ENCODE peak calls at places on chromosomes 11 and 22, in nine cellular contexts. A is AG04450, H is brain microvascular endothelial cell, W is heart left ventricle, J is cardiac fibroblast, S is left ventricle myocardium inferior, L is IMR-90, Y is A549, T is left lung. C is an unnamed sample.

GRCh38 chr11:77619576-77620198 is 17.9 kb downstream of the CLNS1A start:
- DNase-seq in A (no peak), J (peak; percentile 67), S (no peak), L (peak; percentile 54), W (no peak), Y (peak; percentile 12), T (no peak), H (no peak), C (no peak)

GRCh38 chr22:23688121-23688520 is 2.7 kb upstream of the RGL4 start:
- DNase-seq in W (no peak), L (no peak), J (no peak), T (no peak), Y (no peak), S (no peak), H (no peak), A (no peak), C (no peak)

GRCh38 chr11:306645-307371 is 808 bp upstream of the IFITM2 start:
- DNase-seq in J (no peak), H (no peak), T (no peak), W (no peak), S (no peak), L (no peak), A (no peak), Y (no peak), C (no peak)

GRCh38 chr22:17781319-17782031 is 7.2 kb upstream of the BID start:
- DNase-seq in S (no peak), J (peak; percentile 96), A (peak; percentile 72), T (peak; percentile 67), L (peak; percentile 94), Y (peak; percentile 68), H (peak; percentile 81), W (peak; percentile 65), C (no peak)

GRCh38 chr22:18070556-18071306 is 7.1 kb upstream of the PEX26 start:
- DNase-seq in L (no peak), Y (no peak), W (no peak), J (no peak), H (no peak), S (no peak), A (no peak), T (no peak), C (no peak)

GRCh38 chr22:41383085-41383484 is 1.3 kb downstream of the TEF start:
- DNase-seq in T (no peak), S (no peak), A (no peak), H (no peak), L (no peak), W (no peak), J (no peak), Y (no peak), C (no peak)

GRCh38 chr11:128052912-128053641 is 534.3 kb downstream of the ETS1 start:
- DNase-seq in S (no peak), T (no peak), L (peak; percentile 77), J (peak; percentile 90), A (no peak), W (no peak), Y (no peak), H (peak; percentile 74), C (no peak)

GRCh38 chr11:27485930-27486773 is 13.6 kb upstream of the LGR4 start:
- DNase-seq in S (no peak), L (peak; percentile 61), T (no peak), H (peak; percentile 64), Y (no peak), J (peak; percentile 80), A (no peak), W (no peak), C (peak; percentile 84)

GRCh38 chr11:36167073-36167472 is 122.2 kb downstream of the COMMD9 start:
- DNase-seq in T (no peak), J (no peak), Y (no peak), S (no peak), A (no peak), L (no peak), H (no peak), W (no peak), C (no peak)

GRCh38 chr11:102196816-102197215 is 86.6 kb downstream of the YAP1 start:
- DNase-seq in S (no peak), H (no peak), L (peak; percentile 56), J (peak; percentile 37), T (no peak), W (no peak), A (no peak), Y (no peak), C (no peak)

GRCh38 chr11:44256673-44257291 is 53.2 kb downstream of the ALX4 start:
- DNase-seq in W (no peak), Y (no peak), J (no peak), L (no peak), S (peak; percentile 54), H (no peak), A (no peak), T (no peak), C (no peak)

GRCh38 chr11:93513763-93514162 is 29.4 kb downstream of the SMCO4 start:
- DNase-seq in S (no peak), Y (no peak), L (no peak), W (no peak), J (no peak), A (no peak), T (no peak), H (no peak), C (no peak)

GRCh38 chr11:72676874-72677341 is 2.7 kb upstream of the PDE2A start:
- DNase-seq in A (no peak), T (peak; percentile 65), L (peak; percentile 26), Y (peak; percentile 62), S (peak; percentile 58), J (peak; percentile 28), H (peak; percentile 32), W (peak; percentile 84), C (peak; percentile 73)

GRCh38 chr22:22897036-22897435 is 9.4 kb downstream of the IGLL5 start:
- DNase-seq in Y (no peak), J (no peak), H (no peak), W (no peak), A (no peak), T (peak; percentile 10), S (no peak), L (no peak), C (no peak)

GRCh38 chr22:21837184-21837979 is 30.1 kb downstream of the MAPK1 start:
- DNase-seq in L (peak; percentile 91), Y (peak; percentile 9), J (peak; percentile 93), A (peak; percentile 73), W (no peak), H (peak; percentile 76), T (no peak), S (no peak), C (no peak)

GRCh38 chr11:19400296-19400695 is 159.6 kb upstream of the E2F8 start:
- DNase-seq in W (no peak), J (no peak), A (no peak), S (no peak), L (no peak), Y (no peak), T (no peak), H (no peak), C (no peak)

GRCh38 chr22:24486501-24486921 is 8.6 kb upstream of the UPB1 start:
- DNase-seq in H (peak; percentile 82), T (no peak), S (no peak), L (peak; percentile 82), Y (peak; percentile 19), W (no peak), J (peak; percentile 83), A (no peak), C (no peak)

DNA sequence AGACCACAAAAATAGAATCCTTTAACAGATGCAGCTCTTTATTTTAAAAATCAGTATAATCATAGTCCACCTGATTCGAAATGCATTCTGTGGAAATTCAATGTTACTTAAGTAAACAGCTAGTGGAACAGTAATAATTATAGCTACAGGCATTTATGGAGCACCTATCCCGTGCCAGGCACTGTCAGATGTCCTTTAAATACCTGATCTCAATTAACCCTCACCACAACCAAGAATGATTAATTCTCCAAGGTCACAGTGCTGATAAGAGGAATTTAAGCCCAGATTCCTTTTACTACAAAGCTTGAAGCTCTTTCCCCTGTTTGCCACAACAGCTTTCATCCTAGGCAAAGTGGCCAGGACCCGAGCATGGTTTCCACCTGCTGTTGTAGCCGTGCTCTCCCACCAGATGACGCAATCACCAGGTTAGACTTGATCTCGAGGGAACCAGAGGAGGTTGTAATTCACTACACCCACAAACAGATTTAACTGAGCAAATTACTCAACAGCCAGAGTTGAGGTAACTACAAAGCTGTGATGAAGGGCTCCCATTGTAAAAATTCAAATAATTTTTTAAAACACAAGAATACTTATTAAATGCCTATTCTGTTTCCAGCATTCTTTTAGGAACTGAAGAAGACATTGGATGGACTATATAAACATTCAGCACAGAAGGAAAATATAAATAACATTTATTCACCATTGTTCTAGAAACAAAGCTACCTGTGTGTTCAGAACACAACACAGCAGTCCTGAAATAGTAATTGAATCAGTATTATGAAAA is 10.3 kb downstream of the PRDM10 start:
- DNase-seq in H (no peak), W (no peak), T (no peak), S (no peak), A (no peak), J (peak; percentile 28), L (peak; percentile 22), Y (peak; percentile 15), C (no peak)
- TF ChIP-seq CTCF in H (peak; percentile 27), W (no peak), T (no peak), S (peak; percentile 44), A (no peak), J (no peak), L (no peak), Y (no peak), C (no peak)

DNA sequence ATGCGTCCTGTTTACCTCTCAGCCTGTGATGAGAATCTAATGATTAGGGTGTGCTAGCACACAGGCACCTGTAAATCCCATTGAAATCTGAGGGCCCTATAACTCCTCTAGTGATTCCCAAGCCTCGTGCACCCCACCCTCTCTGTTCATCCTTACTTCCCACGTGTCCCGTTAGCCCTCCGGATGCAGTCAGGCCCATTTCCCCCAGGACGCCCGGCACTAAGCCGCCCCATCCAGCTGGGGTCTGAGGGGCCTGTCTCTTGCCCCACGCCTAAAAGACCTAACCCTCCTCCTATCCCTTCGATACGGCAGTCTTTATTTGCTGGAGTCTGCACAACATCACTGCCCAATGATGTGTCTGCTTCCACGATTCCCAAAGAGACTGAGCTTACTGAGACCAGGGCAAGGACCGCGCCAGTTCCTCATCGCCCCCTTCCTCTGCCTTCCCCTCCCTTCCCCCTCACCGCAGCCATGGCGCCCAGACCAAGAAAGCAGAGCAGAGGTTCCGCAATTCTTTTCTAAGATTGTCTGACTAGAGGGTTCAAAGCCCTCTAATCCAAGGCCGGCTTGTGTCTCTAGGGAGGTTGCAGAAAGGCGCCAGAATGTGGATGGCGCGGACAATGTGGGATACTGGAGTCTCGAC is 1.0 kb upstream of the FADS2 start:
- DNase-seq in H (no peak), T (no peak), Y (no peak), J (no peak), W (no peak), A (no peak), L (no peak), S (no peak), C (no peak)
- H3K4me3 ChIP-seq in H (peak overlapping the region; percentile 97), T (peak overlapping the region; percentile 76), Y (peak overlapping the region; percentile 100), J (peak overlapping the region; percentile 73), W (peak overlapping the region; percentile 70), A (peak overlapping the region; percentile 87), L (peak overlapping the region; percentile 72), S (peak overlapping the region; percentile 73), C (no peak overlapping the region)

GRCh38 chr22:38513063-38513462 is 7.0 kb upstream of the DDX17 start:
- DNase-seq in H (no peak), J (no peak), T (no peak), S (no peak), W (no peak), A (no peak), Y (no peak), L (no peak), C (no peak)
- TF ChIP-seq CTCF in H (no peak), J (no peak), T (no peak), S (peak; percentile 43), W (no peak), A (no peak), Y (no peak), L (no peak), C (no peak)

GRCh38 chr11:133955091-133955846 is 1.5 kb downstream of the IGSF9B start:
- DNase-seq in Y (no peak), S (peak; percentile 79), T (no peak), A (no peak), W (peak; percentile 75), H (no peak), L (no peak), J (no peak), C (peak; percentile 58)
- H3K4me3 ChIP-seq in Y (peak overlapping the region; percentile 73), S (peak overlapping the region; percentile 81), T (peak overlapping the region; percentile 52), A (no peak overlapping the region), W (peak overlapping the region; percentile 58), H (no peak overlapping the region), L (no peak overlapping the region), J (no peak overlapping the region), C (no peak overlapping the region)